ENCODE peak calls at places on chromosomes 3 and 15, in six cellular contexts. Z is Peyer's patch, W is ovary, U is neuronal stem cell, P is body of pancreas, O is Panc1. E is an unnamed sample.

GRCh38 chr15:99708563-99708962 is 24.7 kb downstream of the LYSMD4 start:
- DNase-seq in Z (peak; percentile 87), W (peak; percentile 78), U (no peak), P (peak; percentile 85), O (no peak), E (no peak)

GRCh38 chr3:131526801-131527347 is 24.1 kb upstream of the MRPL3 start:
- DNase-seq in Z (no peak), W (peak; percentile 69), U (peak; percentile 42), P (peak; percentile 63), O (no peak), E (no peak)

GRCh38 chr3:177451940-177452484 is 254.7 kb upstream of the TBL1XR1 start:
- DNase-seq in Z (no peak), W (no peak), U (no peak), P (no peak), O (no peak), E (no peak)

GRCh38 chr3:71225951-71226564 is 357.5 kb downstream of the FOXP1 start:
- DNase-seq in Z (no peak), W (no peak), U (no peak), P (no peak), O (no peak), E (no peak)

GRCh38 chr3:97291901-97292300 is 472.7 kb upstream of the ARL6 start:
- DNase-seq in Z (no peak), W (no peak), U (no peak), P (no peak), O (no peak), E (no peak)

GRCh38 chr3:23760325-23760724 is 45.4 kb upstream of the UBE2E1 start:
- DNase-seq in Z (no peak), W (no peak), U (no peak), P (no peak), O (no peak), E (no peak)

GRCh38 chr3:30982676-30983075 is 88.2 kb upstream of the GADL1 start:
- DNase-seq in Z (no peak), W (no peak), U (no peak), P (no peak), O (no peak), E (no peak)

GRCh38 chr3:149363053-149363452 is 14.4 kb downstream of the TM4SF1 start:
- DNase-seq in Z (no peak), W (no peak), U (no peak), P (peak; percentile 41), O (no peak), E (no peak)

GRCh38 chr3:5476403-5476802 is 288.9 kb downstream of the EDEM1 start:
- DNase-seq in Z (no peak), W (no peak), U (no peak), P (no peak), O (no peak), E (no peak)

GRCh38 chr3:71578045-71578730 is 5.3 kb downstream of the FOXP1 start:
- DNase-seq in Z (no peak), W (no peak), U (no peak), P (no peak), O (no peak), E (no peak)

GRCh38 chr3:126179825-126180476 is 435 bp downstream of the ALDH1L1 start:
- DNase-seq in Z (no peak), W (peak; percentile 84), U (peak; percentile 42), P (peak; percentile 88), O (no peak), E (no peak)
- H3K27ac ChIP-seq in Z (no peak overlapping the region), W (peak overlapping the region; percentile 58), U (no peak overlapping the region), P (peak overlapping the region; percentile 99), O (no peak overlapping the region), E (no peak overlapping the region)

DNA sequence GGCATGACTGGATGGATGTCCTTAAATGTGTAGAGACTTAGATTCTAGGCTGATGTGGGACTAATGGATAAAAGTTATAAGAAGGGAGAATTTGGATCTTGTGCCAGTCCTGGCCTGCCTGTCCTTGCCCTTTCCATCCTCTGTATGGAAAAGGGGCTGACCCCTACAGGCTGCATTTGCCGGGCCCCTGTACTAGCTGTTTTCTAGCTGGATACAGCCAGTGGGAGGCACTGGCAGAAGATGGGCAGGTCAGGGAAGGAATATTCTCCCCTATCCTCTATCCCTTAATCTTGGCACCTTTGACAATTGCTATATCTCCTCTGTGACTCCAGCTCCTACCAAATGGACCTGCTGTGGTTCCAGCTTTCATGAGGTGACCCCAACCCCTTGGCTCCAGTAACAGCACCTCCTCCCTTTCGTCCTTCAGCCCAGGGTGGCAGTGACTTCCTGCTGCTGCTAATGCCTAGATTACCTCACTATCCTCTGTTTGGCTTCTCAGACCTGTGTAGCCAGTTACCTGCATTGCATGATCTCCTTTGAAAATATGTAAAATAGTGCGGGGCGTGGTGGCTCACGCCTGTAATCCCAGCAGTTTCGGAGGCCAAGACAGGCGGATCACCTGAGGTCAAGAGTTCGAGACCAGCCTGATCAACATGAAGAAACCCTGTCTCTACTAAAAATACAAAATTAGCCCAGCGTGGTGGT is 6.2 kb upstream of the TNFAIP8L3 start:
- DNase-seq in Z (no peak), W (no peak), U (no peak), P (no peak), O (no peak), E (no peak)
- H3K4me1 ChIP-seq in Z (no peaks in the 10 kb centered on the region), W (peaks cover 6% of the 10 kb centered on the region), U (no peaks in the 10 kb centered on the region), P (no peaks in the 10 kb centered on the region), O (no peaks in the 10 kb centered on the region), E (no peaks in the 10 kb centered on the region)

GRCh38 chr15:64426845-64427465 is 33.4 kb upstream of the ZNF609 start:
- DNase-seq in Z (no peak), W (no peak), U (no peak), P (no peak), O (peak; percentile 2), E (peak; percentile 33)

GRCh38 chr15:64429448-64429847 is 30.9 kb upstream of the ZNF609 start:
- DNase-seq in Z (no peak), W (no peak), U (no peak), P (no peak), O (no peak), E (peak; percentile 16)

DNA sequence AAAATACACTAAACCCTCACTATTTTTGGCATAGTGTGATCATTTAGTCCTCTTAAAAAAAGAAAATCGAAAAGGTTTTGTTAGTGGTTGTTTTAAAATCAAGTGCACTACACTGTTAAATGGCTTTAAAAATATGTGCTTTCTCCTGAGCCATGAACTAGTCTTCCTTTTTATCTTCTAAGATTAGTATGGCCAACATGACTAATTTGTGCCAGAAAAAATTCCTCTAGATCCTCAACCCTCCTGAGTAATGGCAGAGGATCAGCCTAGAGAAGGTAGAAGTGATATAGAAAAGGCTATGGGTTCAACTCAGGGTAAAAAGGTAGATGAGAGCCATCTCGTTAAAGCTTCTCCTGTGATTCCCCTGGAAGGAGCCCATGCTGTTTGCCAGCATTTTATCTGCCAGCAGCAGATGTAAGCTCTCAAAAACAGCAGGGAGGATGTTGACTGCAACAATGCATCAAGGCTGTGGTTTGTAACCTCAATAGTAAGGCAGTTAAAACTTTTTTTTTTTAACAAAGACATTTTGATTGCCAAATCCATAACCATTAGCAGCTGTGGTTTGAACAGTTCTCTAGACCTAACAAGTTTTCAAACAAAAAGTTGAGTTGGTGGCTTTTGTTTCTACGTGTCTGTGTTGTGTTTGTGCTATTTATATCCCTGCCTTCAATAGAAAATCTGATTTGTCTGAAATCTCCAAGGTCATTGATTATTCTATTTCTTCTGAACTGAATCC is 30.2 kb upstream of the ZNF609 start:
- DNase-seq in Z (peak; percentile 62), W (peak; percentile 48), U (peak; percentile 18), P (peak; percentile 12), O (no peak), E (peak; percentile 81)
- H3K27ac ChIP-seq in Z (peak overlapping the region; percentile 34), W (no peak overlapping the region), U (no peak overlapping the region), P (no peak overlapping the region), O (no peak overlapping the region), E (peak overlapping the region; percentile 47)

GRCh38 chr15:63475670-63476069 is 28.7 kb upstream of the USP3 start:
- DNase-seq in Z (no peak), W (no peak), U (no peak), P (no peak), O (no peak), E (no peak)
- H3K4me1 ChIP-seq in Z (peaks cover 71% of the 10 kb centered on the region), W (peaks cover 7% of the 10 kb centered on the region), U (peaks cover 27% of the 10 kb centered on the region), P (peaks cover 25% of the 10 kb centered on the region), O (peaks cover 15% of the 10 kb centered on the region), E (peaks cover 41% of the 10 kb centered on the region)